ENCODE peak calls at places on chromosomes 5 and 9, in four cellular contexts. One of them, this sample, is unnamed.

GRCh38 chr9:4716163-4716562 is 24.8 kb downstream of the AK3 start:
- DNase-seq in A549: no peak
- DNase-seq in H1: no peak
- DNase-seq in tibial nerve: no peak
- DNase-seq in this sample: no peak

GRCh38 chr9:27542519-27542918 is 12.9 kb upstream of the MOB3B start:
- DNase-seq in A549: no peak
- DNase-seq in H1: no peak
- DNase-seq in tibial nerve: no peak
- DNase-seq in this sample: no peak

GRCh38 chr5:111223790-111224560 is at the start of gene CAMK4:
- DNase-seq in H1: peak
- DNase-seq in tibial nerve: peak
- DNase-seq in A549: peak
- DNase-seq in this sample: peak

GRCh38 chr5:98902733-98903132 is 26.1 kb downstream of the CHD1 start:
- DNase-seq in tibial nerve: no peak
- DNase-seq in H1: no peak
- DNase-seq in A549: no peak
- DNase-seq in this sample: no peak

GRCh38 chr5:37015795-37016666 is 139.5 kb downstream of the NIPBL start:
- DNase-seq in A549: no peak
- DNase-seq in H1: no peak
- DNase-seq in tibial nerve: no peak
- DNase-seq in this sample: no peak

GRCh38 chr5:98296426-98296825 is 477.0 kb upstream of the RGMB start:
- DNase-seq in H1: no peak
- DNase-seq in tibial nerve: no peak
- DNase-seq in A549: no peak
- DNase-seq in this sample: no peak

GRCh38 chr5:55484531-55484930 is 50.2 kb downstream of the PLPP1 start:
- DNase-seq in H1: peak
- DNase-seq in tibial nerve: no peak
- DNase-seq in A549: no peak
- DNase-seq in this sample: no peak

GRCh38 chr5:127968998-127969397 is 114.6 kb upstream of the SLC12A2 start:
- DNase-seq in tibial nerve: no peak
- DNase-seq in A549: no peak
- DNase-seq in H1: no peak
- DNase-seq in this sample: no peak

GRCh38 chr9:21919377-21920362 is 74.5 kb downstream of the CDKN2A start:
- DNase-seq in A549: no peak
- DNase-seq in tibial nerve: no peak
- DNase-seq in H1: no peak
- DNase-seq in this sample: no peak

GRCh38 chr9:100322954-100323536 is 29.7 kb downstream of the TEX10 start:
- DNase-seq in tibial nerve: no peak
- DNase-seq in H1: peak
- DNase-seq in A549: peak
- DNase-seq in this sample: no peak

GRCh38 chr9:22425551-22425950 is 21.1 kb upstream of the DMRTA1 start:
- DNase-seq in H1: no peak
- DNase-seq in tibial nerve: no peak
- DNase-seq in A549: no peak
- DNase-seq in this sample: no peak

GRCh38 chr9:70111641-70112236 is 68.1 kb downstream of the MAMDC2 start:
- DNase-seq in H1: no peak
- DNase-seq in A549: no peak
- DNase-seq in tibial nerve: no peak
- DNase-seq in this sample: no peak

GRCh38 chr9:128163027-128163515 is 3.0 kb downstream of the BBLN start:
- DNase-seq in A549: no peak
- DNase-seq in tibial nerve: no peak
- DNase-seq in H1: no peak
- DNase-seq in this sample: no peak

GRCh38 chr9:16131269-16131668 is 578.4 kb downstream of the CCDC171 start:
- DNase-seq in tibial nerve: no peak
- DNase-seq in H1: no peak
- DNase-seq in A549: no peak
- DNase-seq in this sample: no peak

GRCh38 chr5:172274951-172275753 is 8.4 kb downstream of the UBTD2 start:
- DNase-seq in A549: no peak
- DNase-seq in tibial nerve: no peak
- DNase-seq in H1: no peak
- DNase-seq in this sample: no peak

GRCh38 chr5:38237681-38238080 is 20.7 kb upstream of the EGFLAM start:
- DNase-seq in H1: no peak
- DNase-seq in tibial nerve: no peak
- DNase-seq in A549: no peak
- DNase-seq in this sample: no peak

GRCh38 chr9:129373361-129373760 is 195.3 kb upstream of the IER5L start:
- DNase-seq in H1: no peak
- DNase-seq in tibial nerve: no peak
- DNase-seq in A549: no peak
- DNase-seq in this sample: no peak
- H3K4me3 ChIP-seq in H1: no peak
- H3K4me3 ChIP-seq in tibial nerve: no peak
- H3K4me3 ChIP-seq in A549: no peak
- H3K4me3 ChIP-seq in this sample: no peak

DNA sequence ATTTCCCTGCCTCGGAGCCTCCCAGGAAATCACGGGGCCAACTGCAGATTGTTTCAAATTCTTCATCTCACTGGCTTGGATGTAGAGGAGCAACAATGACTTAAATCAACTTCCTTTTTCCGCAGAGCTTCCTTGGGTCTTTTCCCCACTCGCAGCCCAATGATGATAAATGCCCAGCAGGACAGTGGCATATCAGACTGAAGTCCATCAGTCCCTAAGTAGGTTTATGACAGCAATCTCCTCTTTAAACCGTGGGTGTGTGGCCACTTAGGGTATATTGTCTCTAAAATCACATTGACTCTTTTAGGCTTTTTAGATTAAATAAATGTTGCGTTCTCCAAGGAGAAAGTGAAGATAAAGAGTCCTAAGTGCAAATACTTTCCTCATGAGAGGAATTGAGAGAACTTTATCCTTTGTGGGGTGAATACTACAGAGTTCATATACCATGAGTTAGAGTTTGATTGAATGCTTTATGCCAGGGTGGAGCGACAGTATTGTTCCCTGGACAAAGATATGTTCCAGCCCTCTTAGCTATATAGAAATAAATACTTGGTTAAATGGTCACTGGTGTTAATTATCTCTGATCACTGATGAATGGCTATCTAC is 59.1 kb downstream of the IQGAP2 start:
- DNase-seq in A549: no peak
- DNase-seq in tibial nerve: no peak
- DNase-seq in H1: no peak
- DNase-seq in this sample: peak
- TF ChIP-seq EP300 in A549: no peak
- TF ChIP-seq EP300 in tibial nerve: no peak
- TF ChIP-seq EP300 in H1: no peak
- TF ChIP-seq EP300 in this sample: no peak

GRCh38 chr5:154205441-154206117 is 15.0 kb downstream of the GALNT10 start:
- DNase-seq in A549: no peak
- DNase-seq in H1: no peak
- DNase-seq in tibial nerve: no peak
- DNase-seq in this sample: no peak
- TF ChIP-seq POLR2A in A549: no peak
- TF ChIP-seq POLR2A in H1: no peak
- TF ChIP-seq POLR2A in tibial nerve: no peak
- TF ChIP-seq POLR2A in this sample: no peak

GRCh38 chr5:135156715-135157404 is 122.8 kb upstream of the PITX1 start:
- DNase-seq in H1: no peak
- DNase-seq in A549: no peak
- DNase-seq in tibial nerve: no peak
- DNase-seq in this sample: no peak
- H3K4me3 ChIP-seq in H1: no peak
- H3K4me3 ChIP-seq in A549: no peak
- H3K4me3 ChIP-seq in tibial nerve: no peak
- H3K4me3 ChIP-seq in this sample: no peak

DNA sequence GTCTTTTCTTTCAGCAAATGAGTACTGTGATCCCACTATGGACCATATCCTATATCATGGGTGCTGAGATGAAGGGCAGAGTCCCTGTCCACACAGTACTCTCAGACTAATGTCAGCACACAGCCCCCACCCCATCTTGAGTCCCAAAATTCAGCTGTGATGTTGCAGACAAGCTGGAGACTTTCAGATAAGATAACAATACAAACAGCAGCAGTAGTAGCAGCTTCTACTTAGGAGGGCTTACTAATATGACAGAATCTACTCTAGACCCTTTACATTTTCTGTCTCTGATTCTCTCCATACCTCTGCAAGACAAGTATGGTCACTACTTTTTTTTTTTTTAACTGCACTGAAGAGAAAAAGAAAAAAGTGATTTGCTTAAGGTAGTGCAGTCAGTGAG is 129.1 kb upstream of the TRIM32 start:
- DNase-seq in tibial nerve: no peak
- DNase-seq in H1: no peak
- DNase-seq in A549: no peak
- DNase-seq in this sample: no peak
- TF ChIP-seq EP300 in tibial nerve: no peak
- TF ChIP-seq EP300 in H1: no peak
- TF ChIP-seq EP300 in A549: no peak
- TF ChIP-seq EP300 in this sample: no peak

GRCh38 chr5:126449751-126450271 is 26.6 kb downstream of the GRAMD2B start:
- DNase-seq in tibial nerve: no peak
- DNase-seq in A549: no peak
- DNase-seq in H1: no peak
- DNase-seq in this sample: no peak
- TF ChIP-seq POLR2A in tibial nerve: no peak
- TF ChIP-seq POLR2A in A549: no peak
- TF ChIP-seq POLR2A in H1: no peak
- TF ChIP-seq POLR2A in this sample: peak

DNA sequence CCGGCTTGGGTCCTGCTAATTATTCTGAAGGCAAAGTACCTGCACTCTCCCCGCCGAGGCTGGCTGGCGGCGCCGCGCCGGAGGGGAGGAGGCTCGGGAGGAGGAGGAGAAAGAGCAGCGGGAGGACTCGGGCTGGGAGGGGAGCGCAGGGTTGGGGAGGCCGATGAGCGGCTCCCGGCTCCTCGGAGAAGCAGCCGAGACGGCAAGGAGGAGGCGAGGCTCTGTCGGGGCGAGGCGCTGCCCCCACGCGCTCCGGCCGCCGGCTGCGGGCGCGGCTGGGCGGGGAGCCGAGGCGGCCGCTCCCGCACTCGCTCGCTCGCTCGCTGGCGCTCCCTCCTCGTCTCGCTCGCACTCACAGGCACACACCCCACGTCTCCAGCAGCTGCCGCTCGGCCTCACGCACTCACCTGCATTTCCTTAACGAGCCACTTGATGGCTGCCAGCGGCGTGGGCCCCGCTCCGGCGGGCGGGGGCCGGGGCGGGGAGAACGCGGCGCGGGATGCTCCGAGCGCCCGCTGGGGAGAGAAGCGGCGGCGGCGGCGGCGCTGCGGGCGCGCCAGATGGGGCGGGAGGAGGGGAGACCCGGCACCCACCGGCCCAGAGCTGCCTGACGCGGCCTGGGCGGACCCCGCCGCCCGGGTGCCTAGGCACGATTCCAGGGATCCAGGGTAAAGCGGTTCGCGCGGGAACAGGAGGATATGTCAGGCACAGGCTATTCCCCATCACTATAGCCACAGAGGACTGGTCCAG is at the start of gene PTPRD:
- DNase-seq in A549: peak
- DNase-seq in tibial nerve: no peak
- DNase-seq in H1: peak
- DNase-seq in this sample: peak
- H3K4me3 ChIP-seq in A549: peak
- H3K4me3 ChIP-seq in tibial nerve: peak
- H3K4me3 ChIP-seq in H1: peak
- H3K4me3 ChIP-seq in this sample: peak

GRCh38 chr9:72554221-72554641 is 32.8 kb downstream of the TMC1 start:
- DNase-seq in H1: no peak
- DNase-seq in A549: peak
- DNase-seq in tibial nerve: no peak
- DNase-seq in this sample: no peak

GRCh38 chr9:72560086-72560485 is 38.7 kb downstream of the TMC1 start:
- DNase-seq in A549: no peak
- DNase-seq in H1: no peak
- DNase-seq in tibial nerve: no peak
- DNase-seq in this sample: no peak

GRCh38 chr9:72552356-72552755 is 30.9 kb downstream of the TMC1 start:
- DNase-seq in A549: no peak
- DNase-seq in tibial nerve: no peak
- DNase-seq in H1: no peak
- DNase-seq in this sample: no peak

GRCh38 chr9:72557549-72557948 is 36.1 kb downstream of the TMC1 start:
- DNase-seq in H1: peak
- DNase-seq in A549: peak
- DNase-seq in tibial nerve: no peak
- DNase-seq in this sample: peak
- TF ChIP-seq EP300 in H1: no peak
- TF ChIP-seq EP300 in A549: peak
- TF ChIP-seq EP300 in tibial nerve: no peak
- TF ChIP-seq EP300 in this sample: no peak

DNA sequence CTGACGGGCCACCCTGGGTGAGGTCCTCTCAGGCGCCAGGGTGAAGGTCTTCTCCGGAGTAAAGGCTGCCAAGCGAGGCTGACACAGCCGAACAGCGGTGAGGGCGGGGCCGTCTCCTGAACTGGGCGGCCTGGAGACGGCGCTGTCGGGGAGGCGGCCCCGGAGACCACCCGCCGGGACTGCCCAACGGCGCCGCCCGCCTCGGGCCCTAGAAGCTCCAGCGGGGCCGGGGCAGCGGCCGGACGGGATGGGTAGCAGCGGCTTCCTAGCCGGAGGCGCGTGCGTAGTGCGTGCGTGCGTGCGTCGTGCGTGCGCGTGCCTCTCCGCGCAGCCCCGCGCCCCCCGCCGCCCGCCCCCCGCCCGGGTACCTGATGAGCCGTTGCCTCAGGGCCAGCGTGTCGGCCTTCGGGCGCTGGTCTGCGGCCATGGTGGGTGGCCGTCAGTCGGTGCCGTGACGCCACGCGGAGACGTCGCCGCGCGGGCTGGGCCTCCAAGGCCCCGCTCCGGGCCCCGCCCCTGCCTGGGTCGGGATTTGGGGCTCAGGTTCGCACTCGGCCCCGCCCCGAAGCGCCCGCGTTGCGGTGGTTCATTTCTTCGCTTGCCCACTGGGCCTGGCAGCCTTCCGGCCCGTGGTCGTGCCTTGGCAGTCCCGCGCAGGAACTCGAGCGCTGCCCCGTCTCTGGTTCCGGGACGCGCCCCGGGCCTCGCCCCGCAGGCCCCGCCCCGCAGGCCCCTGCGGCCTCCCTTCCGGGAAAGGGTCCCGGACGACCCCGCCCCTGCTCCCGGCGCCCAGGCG is at the start of gene PHYKPL:
- DNase-seq in H1: no peak
- DNase-seq in A549: peak
- DNase-seq in tibial nerve: peak
- DNase-seq in this sample: peak
- TF ChIP-seq POLR2A in H1: no peak
- TF ChIP-seq POLR2A in A549: peak
- TF ChIP-seq POLR2A in tibial nerve: peak
- TF ChIP-seq POLR2A in this sample: peak

This sample was measured in transverse colon.